ENCODE peak calls at places on chromosomes 11 and 22, in four cellular contexts. N is stomach, O is MCF 10A, T is fibroblast of mammary gland. G is an unnamed sample.

GRCh38 chr11:3660960-3661359 is 10.2 kb downstream of the CHRNA10 start:
- DNase-seq in N (no peak), O (no peak), T (no peak), G (no peak)

GRCh38 chr11:126411971-126412381 is 56.5 kb downstream of the ST3GAL4 start:
- DNase-seq in N (no peak), O (no peak), T (no peak), G (no peak)

GRCh38 chr11:45754261-45754709 is 50.7 kb upstream of the SLC35C1 start:
- DNase-seq in N (no peak), O (no peak), T (no peak), G (peak)

GRCh38 chr11:57514538-57515331 is 767 bp downstream of the SLC43A1 start:
- DNase-seq in N (peak), O (no peak), T (peak), G (peak)

GRCh38 chr11:133833101-133833898 is 12.0 kb downstream of the SPATA19 start:
- DNase-seq in N (no peak), O (no peak), T (no peak), G (no peak)

GRCh38 chr22:33605201-33605600 is 315.1 kb downstream of the LARGE1 start:
- DNase-seq in N (no peak), O (no peak), T (peak), G (no peak)

GRCh38 chr11:8251767-8252295 is 11.8 kb downstream of the LMO1 start:
- DNase-seq in N (no peak), O (no peak), T (no peak), G (no peak)

GRCh38 chr22:29784451-29785361 is 17.5 kb downstream of the UQCR10 start:
- DNase-seq in N (peak), O (no peak), T (no peak), G (peak)

GRCh38 chr11:96384156-96384555 is 5.6 kb downstream of the CCDC82 start:
- DNase-seq in N (no peak), O (no peak), T (no peak), G (no peak)

GRCh38 chr22:19868773-19869471 is 14.2 kb upstream of the GNB1L start:
- DNase-seq in N (no peak), O (no peak), T (no peak), G (no peak)